ENCODE peak calls at places on chromosomes 16 and 17, in seven cellular contexts. One of them, this sample, is unnamed.

GRCh38 chr17:30554839-30555751 is 77.9 kb downstream of the GOSR1 start:
- DNase-seq in stimulated activated CD8-positive, alpha-beta memory T cell treated with anti-CD3 and anti-CD28 coated beads, Interleukin-12 subunit alpha, Interleukin-12 subunit beta, amount 100 ng/mL, for 4 hours: no peak
- DNase-seq in activated CD8-positive, alpha-beta memory T cell treated with anti-CD3 and anti-CD28 coated beads for 4 hours: no peak
- DNase-seq in stimulated activated CD4-positive, alpha-beta T cell treated with anti-CD3 and anti-CD28 coated beads, Interleukin-4, amount 100 ng/mL, for 1 hour: no peak
- DNase-seq in anterior cingulate cortex: no peak
- DNase-seq in lung: no peak
- DNase-seq in skeletal muscle cell: no peak
- DNase-seq in this sample: no peak

GRCh38 chr17:62597920-62598319 is 29.6 kb upstream of the MRC2 start:
- DNase-seq in stimulated activated CD8-positive, alpha-beta memory T cell treated with anti-CD3 and anti-CD28 coated beads, Interleukin-12 subunit alpha, Interleukin-12 subunit beta, amount 100 ng/mL, for 4 hours: no peak
- DNase-seq in activated CD8-positive, alpha-beta memory T cell treated with anti-CD3 and anti-CD28 coated beads for 4 hours: no peak
- DNase-seq in stimulated activated CD4-positive, alpha-beta T cell treated with anti-CD3 and anti-CD28 coated beads, Interleukin-4, amount 100 ng/mL, for 1 hour: no peak
- DNase-seq in anterior cingulate cortex: no peak
- DNase-seq in lung: peak
- DNase-seq in skeletal muscle cell: no peak
- DNase-seq in this sample: no peak

GRCh38 chr16:23694707-23695373 is 16.2 kb downstream of the PLK1 start:
- DNase-seq in stimulated activated CD8-positive, alpha-beta memory T cell treated with anti-CD3 and anti-CD28 coated beads, Interleukin-12 subunit alpha, Interleukin-12 subunit beta, amount 100 ng/mL, for 4 hours: no peak
- DNase-seq in activated CD8-positive, alpha-beta memory T cell treated with anti-CD3 and anti-CD28 coated beads for 4 hours: no peak
- DNase-seq in stimulated activated CD4-positive, alpha-beta T cell treated with anti-CD3 and anti-CD28 coated beads, Interleukin-4, amount 100 ng/mL, for 1 hour: no peak
- DNase-seq in anterior cingulate cortex: no peak
- DNase-seq in lung: no peak
- DNase-seq in skeletal muscle cell: no peak
- DNase-seq in this sample: no peak

GRCh38 chr16:77782694-77783093 is 5.7 kb upstream of the VAT1L start:
- DNase-seq in stimulated activated CD8-positive, alpha-beta memory T cell treated with anti-CD3 and anti-CD28 coated beads, Interleukin-12 subunit alpha, Interleukin-12 subunit beta, amount 100 ng/mL, for 4 hours: no peak
- DNase-seq in activated CD8-positive, alpha-beta memory T cell treated with anti-CD3 and anti-CD28 coated beads for 4 hours: no peak
- DNase-seq in stimulated activated CD4-positive, alpha-beta T cell treated with anti-CD3 and anti-CD28 coated beads, Interleukin-4, amount 100 ng/mL, for 1 hour: no peak
- DNase-seq in anterior cingulate cortex: no peak
- DNase-seq in lung: no peak
- DNase-seq in skeletal muscle cell: no peak
- DNase-seq in this sample: no peak

GRCh38 chr16:26859086-26859485 is 207.6 kb upstream of the C16orf82 start:
- DNase-seq in stimulated activated CD8-positive, alpha-beta memory T cell treated with anti-CD3 and anti-CD28 coated beads, Interleukin-12 subunit alpha, Interleukin-12 subunit beta, amount 100 ng/mL, for 4 hours: no peak
- DNase-seq in activated CD8-positive, alpha-beta memory T cell treated with anti-CD3 and anti-CD28 coated beads for 4 hours: no peak
- DNase-seq in stimulated activated CD4-positive, alpha-beta T cell treated with anti-CD3 and anti-CD28 coated beads, Interleukin-4, amount 100 ng/mL, for 1 hour: no peak
- DNase-seq in anterior cingulate cortex: no peak
- DNase-seq in lung: no peak
- DNase-seq in skeletal muscle cell: no peak
- DNase-seq in this sample: no peak

GRCh38 chr17:12737740-12738469 is 51.4 kb upstream of the ARHGAP44 start:
- DNase-seq in stimulated activated CD8-positive, alpha-beta memory T cell treated with anti-CD3 and anti-CD28 coated beads, Interleukin-12 subunit alpha, Interleukin-12 subunit beta, amount 100 ng/mL, for 4 hours: no peak
- DNase-seq in activated CD8-positive, alpha-beta memory T cell treated with anti-CD3 and anti-CD28 coated beads for 4 hours: no peak
- DNase-seq in stimulated activated CD4-positive, alpha-beta T cell treated with anti-CD3 and anti-CD28 coated beads, Interleukin-4, amount 100 ng/mL, for 1 hour: no peak
- DNase-seq in anterior cingulate cortex: no peak
- DNase-seq in lung: no peak
- DNase-seq in skeletal muscle cell: no peak
- DNase-seq in this sample: no peak

GRCh38 chr17:50028207-50029120 is 27.4 kb upstream of the ITGA3 start:
- DNase-seq in stimulated activated CD8-positive, alpha-beta memory T cell treated with anti-CD3 and anti-CD28 coated beads, Interleukin-12 subunit alpha, Interleukin-12 subunit beta, amount 100 ng/mL, for 4 hours: no peak
- DNase-seq in activated CD8-positive, alpha-beta memory T cell treated with anti-CD3 and anti-CD28 coated beads for 4 hours: no peak
- DNase-seq in stimulated activated CD4-positive, alpha-beta T cell treated with anti-CD3 and anti-CD28 coated beads, Interleukin-4, amount 100 ng/mL, for 1 hour: no peak
- DNase-seq in anterior cingulate cortex: no peak
- DNase-seq in lung: peak
- DNase-seq in skeletal muscle cell: no peak
- DNase-seq in this sample: no peak

GRCh38 chr16:17106243-17106791 is 364.4 kb downstream of the XYLT1 start:
- DNase-seq in stimulated activated CD8-positive, alpha-beta memory T cell treated with anti-CD3 and anti-CD28 coated beads, Interleukin-12 subunit alpha, Interleukin-12 subunit beta, amount 100 ng/mL, for 4 hours: no peak
- DNase-seq in activated CD8-positive, alpha-beta memory T cell treated with anti-CD3 and anti-CD28 coated beads for 4 hours: no peak
- DNase-seq in stimulated activated CD4-positive, alpha-beta T cell treated with anti-CD3 and anti-CD28 coated beads, Interleukin-4, amount 100 ng/mL, for 1 hour: no peak
- DNase-seq in anterior cingulate cortex: no peak
- DNase-seq in lung: no peak
- DNase-seq in skeletal muscle cell: no peak
- DNase-seq in this sample: no peak

GRCh38 chr16:57643166-57643813 is 14.9 kb downstream of the ADGRG1 start:
- DNase-seq in stimulated activated CD8-positive, alpha-beta memory T cell treated with anti-CD3 and anti-CD28 coated beads, Interleukin-12 subunit alpha, Interleukin-12 subunit beta, amount 100 ng/mL, for 4 hours: no peak
- DNase-seq in activated CD8-positive, alpha-beta memory T cell treated with anti-CD3 and anti-CD28 coated beads for 4 hours: no peak
- DNase-seq in stimulated activated CD4-positive, alpha-beta T cell treated with anti-CD3 and anti-CD28 coated beads, Interleukin-4, amount 100 ng/mL, for 1 hour: no peak
- DNase-seq in anterior cingulate cortex: no peak
- DNase-seq in lung: no peak
- DNase-seq in skeletal muscle cell: no peak
- DNase-seq in this sample: no peak

GRCh38 chr17:3750926-3751325 is 27.2 kb downstream of the HASPIN start:
- DNase-seq in stimulated activated CD8-positive, alpha-beta memory T cell treated with anti-CD3 and anti-CD28 coated beads, Interleukin-12 subunit alpha, Interleukin-12 subunit beta, amount 100 ng/mL, for 4 hours: no peak
- DNase-seq in activated CD8-positive, alpha-beta memory T cell treated with anti-CD3 and anti-CD28 coated beads for 4 hours: no peak
- DNase-seq in stimulated activated CD4-positive, alpha-beta T cell treated with anti-CD3 and anti-CD28 coated beads, Interleukin-4, amount 100 ng/mL, for 1 hour: peak
- DNase-seq in anterior cingulate cortex: no peak
- DNase-seq in lung: no peak
- DNase-seq in skeletal muscle cell: no peak
- DNase-seq in this sample: peak

GRCh38 chr17:444879-445454 is 92.4 kb upstream of the RPH3AL start:
- DNase-seq in stimulated activated CD8-positive, alpha-beta memory T cell treated with anti-CD3 and anti-CD28 coated beads, Interleukin-12 subunit alpha, Interleukin-12 subunit beta, amount 100 ng/mL, for 4 hours: no peak
- DNase-seq in activated CD8-positive, alpha-beta memory T cell treated with anti-CD3 and anti-CD28 coated beads for 4 hours: no peak
- DNase-seq in stimulated activated CD4-positive, alpha-beta T cell treated with anti-CD3 and anti-CD28 coated beads, Interleukin-4, amount 100 ng/mL, for 1 hour: no peak
- DNase-seq in anterior cingulate cortex: no peak
- DNase-seq in lung: no peak
- DNase-seq in skeletal muscle cell: no peak
- DNase-seq in this sample: no peak

GRCh38 chr17:17669081-17669850 is 12.0 kb upstream of the RAI1 start:
- DNase-seq in stimulated activated CD8-positive, alpha-beta memory T cell treated with anti-CD3 and anti-CD28 coated beads, Interleukin-12 subunit alpha, Interleukin-12 subunit beta, amount 100 ng/mL, for 4 hours: no peak
- DNase-seq in activated CD8-positive, alpha-beta memory T cell treated with anti-CD3 and anti-CD28 coated beads for 4 hours: no peak
- DNase-seq in stimulated activated CD4-positive, alpha-beta T cell treated with anti-CD3 and anti-CD28 coated beads, Interleukin-4, amount 100 ng/mL, for 1 hour: no peak
- DNase-seq in anterior cingulate cortex: no peak
- DNase-seq in lung: no peak
- DNase-seq in skeletal muscle cell: no peak
- DNase-seq in this sample: no peak

GRCh38 chr16:30756781-30757100 is 5.1 kb downstream of the CFAP119 start:
- DNase-seq in stimulated activated CD8-positive, alpha-beta memory T cell treated with anti-CD3 and anti-CD28 coated beads, Interleukin-12 subunit alpha, Interleukin-12 subunit beta, amount 100 ng/mL, for 4 hours: no peak
- DNase-seq in activated CD8-positive, alpha-beta memory T cell treated with anti-CD3 and anti-CD28 coated beads for 4 hours: no peak
- DNase-seq in stimulated activated CD4-positive, alpha-beta T cell treated with anti-CD3 and anti-CD28 coated beads, Interleukin-4, amount 100 ng/mL, for 1 hour: no peak
- DNase-seq in anterior cingulate cortex: no peak
- DNase-seq in lung: no peak
- DNase-seq in skeletal muscle cell: no peak
- DNase-seq in this sample: no peak

GRCh38 chr16:456891-457483 is 31.5 kb downstream of the RAB11FIP3 start:
- DNase-seq in stimulated activated CD8-positive, alpha-beta memory T cell treated with anti-CD3 and anti-CD28 coated beads, Interleukin-12 subunit alpha, Interleukin-12 subunit beta, amount 100 ng/mL, for 4 hours: no peak
- DNase-seq in activated CD8-positive, alpha-beta memory T cell treated with anti-CD3 and anti-CD28 coated beads for 4 hours: no peak
- DNase-seq in stimulated activated CD4-positive, alpha-beta T cell treated with anti-CD3 and anti-CD28 coated beads, Interleukin-4, amount 100 ng/mL, for 1 hour: no peak
- DNase-seq in anterior cingulate cortex: no peak
- DNase-seq in lung: no peak
- DNase-seq in skeletal muscle cell: peak
- DNase-seq in this sample: no peak

GRCh38 chr16:74438492-74438979 is 17.3 kb upstream of the CLEC18B start:
- DNase-seq in stimulated activated CD8-positive, alpha-beta memory T cell treated with anti-CD3 and anti-CD28 coated beads, Interleukin-12 subunit alpha, Interleukin-12 subunit beta, amount 100 ng/mL, for 4 hours: no peak
- DNase-seq in activated CD8-positive, alpha-beta memory T cell treated with anti-CD3 and anti-CD28 coated beads for 4 hours: no peak
- DNase-seq in stimulated activated CD4-positive, alpha-beta T cell treated with anti-CD3 and anti-CD28 coated beads, Interleukin-4, amount 100 ng/mL, for 1 hour: no peak
- DNase-seq in anterior cingulate cortex: no peak
- DNase-seq in lung: no peak
- DNase-seq in skeletal muscle cell: no peak
- DNase-seq in this sample: no peak

GRCh38 chr17:74444406-74444805 is 12.5 kb downstream of the GPRC5C start:
- DNase-seq in stimulated activated CD8-positive, alpha-beta memory T cell treated with anti-CD3 and anti-CD28 coated beads, Interleukin-12 subunit alpha, Interleukin-12 subunit beta, amount 100 ng/mL, for 4 hours: no peak
- DNase-seq in activated CD8-positive, alpha-beta memory T cell treated with anti-CD3 and anti-CD28 coated beads for 4 hours: no peak
- DNase-seq in stimulated activated CD4-positive, alpha-beta T cell treated with anti-CD3 and anti-CD28 coated beads, Interleukin-4, amount 100 ng/mL, for 1 hour: no peak
- DNase-seq in anterior cingulate cortex: no peak
- DNase-seq in lung: no peak
- DNase-seq in skeletal muscle cell: no peak
- DNase-seq in this sample: no peak

GRCh38 chr17:81898029-81898866 is 3.8 kb upstream of the NPB start:
- DNase-seq in stimulated activated CD8-positive, alpha-beta memory T cell treated with anti-CD3 and anti-CD28 coated beads, Interleukin-12 subunit alpha, Interleukin-12 subunit beta, amount 100 ng/mL, for 4 hours: no peak
- DNase-seq in activated CD8-positive, alpha-beta memory T cell treated with anti-CD3 and anti-CD28 coated beads for 4 hours: no peak
- DNase-seq in stimulated activated CD4-positive, alpha-beta T cell treated with anti-CD3 and anti-CD28 coated beads, Interleukin-4, amount 100 ng/mL, for 1 hour: no peak
- DNase-seq in anterior cingulate cortex: no peak
- DNase-seq in lung: no peak
- DNase-seq in skeletal muscle cell: peak
- DNase-seq in this sample: no peak

GRCh38 chr16:1045363-1046270 is 26.9 kb upstream of the SSTR5 start:
- DNase-seq in stimulated activated CD8-positive, alpha-beta memory T cell treated with anti-CD3 and anti-CD28 coated beads, Interleukin-12 subunit alpha, Interleukin-12 subunit beta, amount 100 ng/mL, for 4 hours: no peak
- DNase-seq in activated CD8-positive, alpha-beta memory T cell treated with anti-CD3 and anti-CD28 coated beads for 4 hours: no peak
- DNase-seq in stimulated activated CD4-positive, alpha-beta T cell treated with anti-CD3 and anti-CD28 coated beads, Interleukin-4, amount 100 ng/mL, for 1 hour: no peak
- DNase-seq in anterior cingulate cortex: no peak
- DNase-seq in lung: no peak
- DNase-seq in skeletal muscle cell: no peak
- DNase-seq in this sample: no peak

GRCh38 chr17:64063766-64064224 is 43.4 kb upstream of the ICAM2 start:
- DNase-seq in stimulated activated CD8-positive, alpha-beta memory T cell treated with anti-CD3 and anti-CD28 coated beads, Interleukin-12 subunit alpha, Interleukin-12 subunit beta, amount 100 ng/mL, for 4 hours: no peak
- DNase-seq in activated CD8-positive, alpha-beta memory T cell treated with anti-CD3 and anti-CD28 coated beads for 4 hours: no peak
- DNase-seq in stimulated activated CD4-positive, alpha-beta T cell treated with anti-CD3 and anti-CD28 coated beads, Interleukin-4, amount 100 ng/mL, for 1 hour: peak
- DNase-seq in anterior cingulate cortex: no peak
- DNase-seq in lung: peak
- DNase-seq in skeletal muscle cell: no peak
- DNase-seq in this sample: peak

GRCh38 chr17:49197346-49197998 is 12.9 kb downstream of the GNGT2 start:
- DNase-seq in stimulated activated CD8-positive, alpha-beta memory T cell treated with anti-CD3 and anti-CD28 coated beads, Interleukin-12 subunit alpha, Interleukin-12 subunit beta, amount 100 ng/mL, for 4 hours: no peak
- DNase-seq in activated CD8-positive, alpha-beta memory T cell treated with anti-CD3 and anti-CD28 coated beads for 4 hours: no peak
- DNase-seq in stimulated activated CD4-positive, alpha-beta T cell treated with anti-CD3 and anti-CD28 coated beads, Interleukin-4, amount 100 ng/mL, for 1 hour: no peak
- DNase-seq in anterior cingulate cortex: no peak
- DNase-seq in lung: no peak
- DNase-seq in skeletal muscle cell: no peak
- DNase-seq in this sample: no peak

GRCh38 chr16:76176153-76176552 is 101.0 kb upstream of the CNTNAP4 start:
- DNase-seq in stimulated activated CD8-positive, alpha-beta memory T cell treated with anti-CD3 and anti-CD28 coated beads, Interleukin-12 subunit alpha, Interleukin-12 subunit beta, amount 100 ng/mL, for 4 hours: no peak
- DNase-seq in activated CD8-positive, alpha-beta memory T cell treated with anti-CD3 and anti-CD28 coated beads for 4 hours: no peak
- DNase-seq in stimulated activated CD4-positive, alpha-beta T cell treated with anti-CD3 and anti-CD28 coated beads, Interleukin-4, amount 100 ng/mL, for 1 hour: no peak
- DNase-seq in anterior cingulate cortex: no peak
- DNase-seq in lung: no peak
- DNase-seq in skeletal muscle cell: no peak
- DNase-seq in this sample: no peak

GRCh38 chr17:29363716-29364115 is 26.4 kb upstream of the TAOK1 start:
- DNase-seq in stimulated activated CD8-positive, alpha-beta memory T cell treated with anti-CD3 and anti-CD28 coated beads, Interleukin-12 subunit alpha, Interleukin-12 subunit beta, amount 100 ng/mL, for 4 hours: no peak
- DNase-seq in activated CD8-positive, alpha-beta memory T cell treated with anti-CD3 and anti-CD28 coated beads for 4 hours: no peak
- DNase-seq in stimulated activated CD4-positive, alpha-beta T cell treated with anti-CD3 and anti-CD28 coated beads, Interleukin-4, amount 100 ng/mL, for 1 hour: no peak
- DNase-seq in anterior cingulate cortex: no peak
- DNase-seq in lung: no peak
- DNase-seq in skeletal muscle cell: no peak
- DNase-seq in this sample: no peak

GRCh38 chr16:19289805-19290490 is 4.4 kb downstream of the CLEC19A start:
- DNase-seq in stimulated activated CD8-positive, alpha-beta memory T cell treated with anti-CD3 and anti-CD28 coated beads, Interleukin-12 subunit alpha, Interleukin-12 subunit beta, amount 100 ng/mL, for 4 hours: no peak
- DNase-seq in activated CD8-positive, alpha-beta memory T cell treated with anti-CD3 and anti-CD28 coated beads for 4 hours: no peak
- DNase-seq in stimulated activated CD4-positive, alpha-beta T cell treated with anti-CD3 and anti-CD28 coated beads, Interleukin-4, amount 100 ng/mL, for 1 hour: no peak
- DNase-seq in anterior cingulate cortex: peak
- DNase-seq in lung: no peak
- DNase-seq in skeletal muscle cell: no peak
- DNase-seq in this sample: no peak

GRCh38 chr17:75684924-75685323 is 17.8 kb downstream of the SAP30BP start:
- DNase-seq in stimulated activated CD8-positive, alpha-beta memory T cell treated with anti-CD3 and anti-CD28 coated beads, Interleukin-12 subunit alpha, Interleukin-12 subunit beta, amount 100 ng/mL, for 4 hours: no peak
- DNase-seq in activated CD8-positive, alpha-beta memory T cell treated with anti-CD3 and anti-CD28 coated beads for 4 hours: no peak
- DNase-seq in stimulated activated CD4-positive, alpha-beta T cell treated with anti-CD3 and anti-CD28 coated beads, Interleukin-4, amount 100 ng/mL, for 1 hour: no peak
- DNase-seq in anterior cingulate cortex: no peak
- DNase-seq in lung: no peak
- DNase-seq in skeletal muscle cell: no peak
- DNase-seq in this sample: no peak

GRCh38 chr17:67095803-67096202 is 51.4 kb downstream of the CACNG1 start:
- DNase-seq in stimulated activated CD8-positive, alpha-beta memory T cell treated with anti-CD3 and anti-CD28 coated beads, Interleukin-12 subunit alpha, Interleukin-12 subunit beta, amount 100 ng/mL, for 4 hours: no peak
- DNase-seq in activated CD8-positive, alpha-beta memory T cell treated with anti-CD3 and anti-CD28 coated beads for 4 hours: no peak
- DNase-seq in stimulated activated CD4-positive, alpha-beta T cell treated with anti-CD3 and anti-CD28 coated beads, Interleukin-4, amount 100 ng/mL, for 1 hour: no peak
- DNase-seq in anterior cingulate cortex: no peak
- DNase-seq in lung: no peak
- DNase-seq in skeletal muscle cell: peak
- DNase-seq in this sample: no peak

GRCh38 chr16:29745126-29745852 is 501 bp downstream of the C16orf54 start:
- DNase-seq in stimulated activated CD8-positive, alpha-beta memory T cell treated with anti-CD3 and anti-CD28 coated beads, Interleukin-12 subunit alpha, Interleukin-12 subunit beta, amount 100 ng/mL, for 4 hours: peak
- DNase-seq in activated CD8-positive, alpha-beta memory T cell treated with anti-CD3 and anti-CD28 coated beads for 4 hours: peak
- DNase-seq in stimulated activated CD4-positive, alpha-beta T cell treated with anti-CD3 and anti-CD28 coated beads, Interleukin-4, amount 100 ng/mL, for 1 hour: peak
- DNase-seq in anterior cingulate cortex: no peak
- DNase-seq in lung: no peak
- DNase-seq in skeletal muscle cell: no peak
- DNase-seq in this sample: no peak

GRCh38 chr16:81029930-81030604 is 5.6 kb upstream of the ATMIN start:
- DNase-seq in stimulated activated CD8-positive, alpha-beta memory T cell treated with anti-CD3 and anti-CD28 coated beads, Interleukin-12 subunit alpha, Interleukin-12 subunit beta, amount 100 ng/mL, for 4 hours: no peak
- DNase-seq in activated CD8-positive, alpha-beta memory T cell treated with anti-CD3 and anti-CD28 coated beads for 4 hours: no peak
- DNase-seq in stimulated activated CD4-positive, alpha-beta T cell treated with anti-CD3 and anti-CD28 coated beads, Interleukin-4, amount 100 ng/mL, for 1 hour: no peak
- DNase-seq in anterior cingulate cortex: no peak
- DNase-seq in lung: no peak
- DNase-seq in skeletal muscle cell: no peak
- DNase-seq in this sample: no peak

GRCh38 chr16:495127-495748 is 32.3 kb upstream of the CAPN15 start:
- DNase-seq in stimulated activated CD8-positive, alpha-beta memory T cell treated with anti-CD3 and anti-CD28 coated beads, Interleukin-12 subunit alpha, Interleukin-12 subunit beta, amount 100 ng/mL, for 4 hours: no peak
- DNase-seq in activated CD8-positive, alpha-beta memory T cell treated with anti-CD3 and anti-CD28 coated beads for 4 hours: no peak
- DNase-seq in stimulated activated CD4-positive, alpha-beta T cell treated with anti-CD3 and anti-CD28 coated beads, Interleukin-4, amount 100 ng/mL, for 1 hour: no peak
- DNase-seq in anterior cingulate cortex: no peak
- DNase-seq in lung: no peak
- DNase-seq in skeletal muscle cell: no peak
- DNase-seq in this sample: no peak

GRCh38 chr16:55418586-55418985 is 60.4 kb upstream of the MMP2 start:
- DNase-seq in stimulated activated CD8-positive, alpha-beta memory T cell treated with anti-CD3 and anti-CD28 coated beads, Interleukin-12 subunit alpha, Interleukin-12 subunit beta, amount 100 ng/mL, for 4 hours: no peak
- DNase-seq in activated CD8-positive, alpha-beta memory T cell treated with anti-CD3 and anti-CD28 coated beads for 4 hours: no peak
- DNase-seq in stimulated activated CD4-positive, alpha-beta T cell treated with anti-CD3 and anti-CD28 coated beads, Interleukin-4, amount 100 ng/mL, for 1 hour: no peak
- DNase-seq in anterior cingulate cortex: no peak
- DNase-seq in lung: no peak
- DNase-seq in skeletal muscle cell: no peak
- DNase-seq in this sample: no peak

GRCh38 chr17:60086822-60087591 is 8.3 kb upstream of the HEATR6 start:
- DNase-seq in stimulated activated CD8-positive, alpha-beta memory T cell treated with anti-CD3 and anti-CD28 coated beads, Interleukin-12 subunit alpha, Interleukin-12 subunit beta, amount 100 ng/mL, for 4 hours: no peak
- DNase-seq in activated CD8-positive, alpha-beta memory T cell treated with anti-CD3 and anti-CD28 coated beads for 4 hours: no peak
- DNase-seq in stimulated activated CD4-positive, alpha-beta T cell treated with anti-CD3 and anti-CD28 coated beads, Interleukin-4, amount 100 ng/mL, for 1 hour: no peak
- DNase-seq in anterior cingulate cortex: no peak
- DNase-seq in lung: peak
- DNase-seq in skeletal muscle cell: no peak
- DNase-seq in this sample: no peak

GRCh38 chr16:63617990-63618763 is 1503.7 kb downstream of the CDH11 start:
- DNase-seq in stimulated activated CD8-positive, alpha-beta memory T cell treated with anti-CD3 and anti-CD28 coated beads, Interleukin-12 subunit alpha, Interleukin-12 subunit beta, amount 100 ng/mL, for 4 hours: no peak
- DNase-seq in activated CD8-positive, alpha-beta memory T cell treated with anti-CD3 and anti-CD28 coated beads for 4 hours: no peak
- DNase-seq in stimulated activated CD4-positive, alpha-beta T cell treated with anti-CD3 and anti-CD28 coated beads, Interleukin-4, amount 100 ng/mL, for 1 hour: no peak
- DNase-seq in anterior cingulate cortex: no peak
- DNase-seq in lung: no peak
- DNase-seq in skeletal muscle cell: no peak
- DNase-seq in this sample: no peak

GRCh38 chr16:31696968-31697743 is 169.5 kb downstream of the AHSP start:
- DNase-seq in stimulated activated CD8-positive, alpha-beta memory T cell treated with anti-CD3 and anti-CD28 coated beads, Interleukin-12 subunit alpha, Interleukin-12 subunit beta, amount 100 ng/mL, for 4 hours: no peak
- DNase-seq in activated CD8-positive, alpha-beta memory T cell treated with anti-CD3 and anti-CD28 coated beads for 4 hours: no peak
- DNase-seq in stimulated activated CD4-positive, alpha-beta T cell treated with anti-CD3 and anti-CD28 coated beads, Interleukin-4, amount 100 ng/mL, for 1 hour: no peak
- DNase-seq in anterior cingulate cortex: no peak
- DNase-seq in lung: no peak
- DNase-seq in skeletal muscle cell: peak
- DNase-seq in this sample: no peak